ENCODE peak calls at places on chromosomes 4 and X, in eight cellular contexts. U, Z, N, L, D, G, W and H are unnamed samples.

GRCh38 chrX:94053575-94053974 is 379.6 kb downstream of the FAM133A start:
- DNase-seq in U (no peak), Z (no peak), N (no peak), L (no peak), D (no peak), G (no peak), W (no peak), H (no peak)

GRCh38 chr4:15303052-15303641 is 124.7 kb upstream of the C1QTNF7 start:
- DNase-seq in U (peak), Z (no peak), N (no peak), L (no peak), D (peak), G (no peak), W (peak), H (no peak)

GRCh38 chr4:55410431-55410830 is 14.7 kb downstream of the TMEM165 start:
- DNase-seq in U (no peak), Z (no peak), N (no peak), L (no peak), D (no peak), G (no peak), W (no peak), H (no peak)

GRCh38 chrX:50747471-50747900 is 66.5 kb downstream of the SHROOM4 start:
- DNase-seq in U (peak), Z (peak), N (no peak), L (no peak), D (peak), G (no peak), W (peak), H (peak)

GRCh38 chr4:105215609-105216313 is 69.1 kb downstream of the TET2 start:
- DNase-seq in U (peak), Z (no peak), N (no peak), L (no peak), D (no peak), G (no peak), W (peak), H (peak)

GRCh38 chrX:50798782-50799181 is 15.2 kb downstream of the SHROOM4 start:
- DNase-seq in U (no peak), Z (no peak), N (no peak), L (no peak), D (no peak), G (no peak), W (no peak), H (no peak)

GRCh38 chr4:182697094-182697493 is 220.1 kb downstream of the DCTD start:
- DNase-seq in U (no peak), Z (no peak), N (no peak), L (no peak), D (no peak), G (no peak), W (no peak), H (no peak)

GRCh38 chr4:37453361-37454262 is 209.1 kb downstream of the NWD2 start:
- DNase-seq in U (no peak), Z (peak), N (peak), L (peak), D (no peak), G (peak), W (peak), H (peak)

GRCh38 chr4:145609494-145610427 is 9.4 kb upstream of the MMAA start:
- DNase-seq in U (peak), Z (peak), N (peak), L (no peak), D (peak), G (no peak), W (peak), H (peak)

GRCh38 chrX:28491941-28492340 is 95.3 kb upstream of the IL1RAPL1 start:
- DNase-seq in U (no peak), Z (no peak), N (no peak), L (no peak), D (no peak), G (no peak), W (peak), H (no peak)

GRCh38 chr4:89316187-89316586 is 8.6 kb upstream of the GPRIN3 start:
- DNase-seq in U (peak), Z (no peak), N (no peak), L (no peak), D (peak), G (no peak), W (no peak), H (no peak)

GRCh38 chrX:153381684-153382532 is 19.2 kb downstream of the PNMA6E start:
- DNase-seq in U (peak), Z (no peak), N (no peak), L (no peak), D (peak), G (no peak), W (peak), H (no peak)

GRCh38 chr4:16225996-16226815 is at the start of gene TAPT1:
- DNase-seq in U (peak), Z (peak), N (peak), L (peak), D (peak), G (peak), W (peak), H (peak)

GRCh38 chrX:111431007-111431406 is 19.0 kb upstream of the DCX start:
- DNase-seq in U (no peak), Z (no peak), N (no peak), L (no peak), D (no peak), G (no peak), W (no peak), H (no peak)

GRCh38 chr4:157072002-157072401 is 3.9 kb upstream of the GLRB start:
- DNase-seq in U (peak), Z (no peak), N (no peak), L (no peak), D (peak), G (no peak), W (peak), H (no peak)

GRCh38 chr4:153205757-153206156 is 1.5 kb downstream of the TRIM2 start:
- DNase-seq in U (peak), Z (no peak), N (no peak), L (no peak), D (no peak), G (no peak), W (no peak), H (no peak)

GRCh38 chrX:149962010-149962409 is 23.7 kb upstream of the EOLA2 start:
- DNase-seq in U (no peak), Z (no peak), N (no peak), L (no peak), D (no peak), G (no peak), W (no peak), H (no peak)

GRCh38 chr4:102734591-102735385 is 26.0 kb downstream of the MANBA start:
- DNase-seq in U (peak), Z (no peak), N (no peak), L (no peak), D (peak), G (no peak), W (no peak), H (peak)

GRCh38 chrX:72132456-72132855 is 741 bp upstream of the RTL5 start:
- DNase-seq in U (no peak), Z (no peak), N (no peak), L (no peak), D (no peak), G (no peak), W (no peak), H (no peak)

GRCh38 chr4:149972407-149972806 is 105.8 kb upstream of the DCLK2 start:
- DNase-seq in U (peak), Z (no peak), N (no peak), L (no peak), D (peak), G (no peak), W (no peak), H (no peak)

GRCh38 chr4:150664935-150665334 is 83.0 kb downstream of the MAB21L2 start:
- DNase-seq in U (peak), Z (no peak), N (no peak), L (no peak), D (peak), G (no peak), W (peak), H (no peak)

GRCh38 chr4:14269824-14270223 is 642.3 kb upstream of the BOD1L1 start:
- DNase-seq in U (no peak), Z (no peak), N (peak), L (no peak), D (no peak), G (no peak), W (no peak), H (no peak)

GRCh38 chr4:56786955-56787354 is 34.5 kb downstream of the SPINK2 start:
- DNase-seq in U (peak), Z (no peak), N (no peak), L (peak), D (peak), G (no peak), W (peak), H (no peak)

GRCh38 chr4:103067841-103068547 is 8.6 kb downstream of the SLC9B2 start:
- DNase-seq in U (peak), Z (no peak), N (no peak), L (no peak), D (no peak), G (no peak), W (no peak), H (no peak)

GRCh38 chrX:150587585-150588503 is 19.4 kb downstream of the MTM1 start:
- DNase-seq in U (peak), Z (no peak), N (no peak), L (no peak), D (peak), G (no peak), W (peak), H (no peak)

GRCh38 chr4:142353149-142353738 is 492.9 kb downstream of the INPP4B start:
- DNase-seq in U (peak), Z (no peak), N (peak), L (no peak), D (peak), G (no peak), W (peak), H (no peak)

GRCh38 chr4:47510036-47510435 is 25.0 kb downstream of the ATP10D start:
- DNase-seq in U (no peak), Z (no peak), N (no peak), L (no peak), D (no peak), G (no peak), W (no peak), H (no peak)

GRCh38 chr4:6250235-6250983 is 19.2 kb upstream of the WFS1 start:
- DNase-seq in U (peak), Z (peak), N (peak), L (no peak), D (peak), G (no peak), W (peak), H (peak)

GRCh38 chrX:4830880-4831557 is 1117.6 kb upstream of the PRKX start:
- DNase-seq in U (no peak), Z (no peak), N (no peak), L (no peak), D (no peak), G (no peak), W (no peak), H (no peak)

GRCh38 chr4:134216436-134216835 is 14.8 kb upstream of the PABPC4L start:
- DNase-seq in U (no peak), Z (no peak), N (no peak), L (no peak), D (peak), G (no peak), W (peak), H (no peak)

GRCh38 chr4:134215636-134216340 is 14.2 kb upstream of the PABPC4L start:
- DNase-seq in U (no peak), Z (no peak), N (no peak), L (no peak), D (no peak), G (no peak), W (peak), H (no peak)

GRCh38 chr4:134219043-134219442 is 17.5 kb upstream of the PABPC4L start:
- DNase-seq in U (no peak), Z (no peak), N (no peak), L (no peak), D (no peak), G (no peak), W (no peak), H (no peak)
- TF ChIP-seq CTCF in U (no peak), Z (no peak), N (no peak), L (no peak), D (no peak), G (no peak), W (no peak), H (no peak)

DNA sequence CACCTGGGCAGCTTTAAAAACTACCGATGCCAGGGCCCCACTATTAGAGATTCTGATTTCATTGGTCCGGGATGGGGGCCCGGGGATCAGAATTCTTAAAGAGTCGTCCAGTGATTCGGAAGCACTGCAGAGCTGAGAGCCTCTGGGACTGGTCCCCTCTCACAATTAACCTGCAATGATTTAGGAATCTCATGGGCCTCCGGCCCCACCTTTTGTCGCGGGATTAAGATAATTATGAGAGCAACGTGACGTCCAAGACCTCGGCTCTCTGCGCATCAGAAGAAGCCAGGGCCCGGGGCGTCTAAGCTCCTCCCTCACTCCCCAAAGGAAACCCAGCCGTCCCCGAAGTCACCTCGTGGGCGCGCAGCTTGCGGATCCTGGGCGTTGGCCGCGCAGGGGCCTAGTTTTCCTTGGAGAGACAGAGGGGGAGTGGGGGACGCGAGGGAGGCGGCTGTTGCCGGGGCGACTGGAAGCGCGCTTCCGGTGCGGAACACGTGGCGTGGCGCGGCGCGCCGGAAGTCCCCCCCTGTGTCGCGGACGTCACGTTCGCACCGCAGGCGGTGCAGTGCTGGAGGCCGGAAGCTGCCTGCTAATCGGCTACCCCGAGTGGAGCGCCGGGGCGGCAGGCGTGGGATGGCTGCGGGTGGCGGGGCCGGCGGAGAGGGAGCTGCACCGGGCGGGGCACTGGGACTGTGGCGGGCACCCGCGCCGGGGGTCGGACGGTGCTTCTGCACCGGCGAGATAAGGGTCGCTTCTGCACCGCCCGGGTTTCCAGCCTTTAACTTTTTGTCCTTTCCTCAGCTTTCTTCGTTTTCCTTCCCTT is at the start of gene GEMIN8:
- DNase-seq in U (peak), Z (peak), N (peak), L (peak), D (peak), G (peak), W (peak), H (peak)
- TF ChIP-seq CTCF in U (no peak), Z (no peak), N (no peak), L (no peak), D (no peak), G (no peak), W (no peak), H (peak)

GRCh38 chr4:139410312-139410711 is 43.6 kb upstream of the RAB33B start:
- DNase-seq in U (no peak), Z (no peak), N (no peak), L (no peak), D (no peak), G (no peak), W (no peak), H (no peak)

GRCh38 chr4:139419388-139419914 is 34.5 kb upstream of the RAB33B start:
- DNase-seq in U (peak), Z (no peak), N (peak), L (no peak), D (peak), G (no peak), W (peak), H (no peak)

GRCh38 chr4:139420652-139421051 is 33.3 kb upstream of the RAB33B start:
- DNase-seq in U (no peak), Z (no peak), N (no peak), L (no peak), D (no peak), G (no peak), W (no peak), H (no peak)

GRCh38 chr4:139416073-139416673 is 37.7 kb upstream of the RAB33B start:
- DNase-seq in U (peak), Z (peak), N (peak), L (no peak), D (peak), G (no peak), W (peak), H (peak)
- TF ChIP-seq CTCF in U (peak), Z (peak), N (peak), L (peak), D (peak), G (peak), W (peak), H (peak)

GRCh38 chr4:65943076-65943475 is 272.8 kb upstream of the EPHA5 start:
- DNase-seq in U (peak), Z (no peak), N (no peak), L (no peak), D (peak), G (no peak), W (peak), H (no peak)
- TF ChIP-seq CTCF in U (no peak), Z (no peak), N (no peak), L (no peak), D (no peak), G (no peak), W (peak), H (no peak)

DNA sequence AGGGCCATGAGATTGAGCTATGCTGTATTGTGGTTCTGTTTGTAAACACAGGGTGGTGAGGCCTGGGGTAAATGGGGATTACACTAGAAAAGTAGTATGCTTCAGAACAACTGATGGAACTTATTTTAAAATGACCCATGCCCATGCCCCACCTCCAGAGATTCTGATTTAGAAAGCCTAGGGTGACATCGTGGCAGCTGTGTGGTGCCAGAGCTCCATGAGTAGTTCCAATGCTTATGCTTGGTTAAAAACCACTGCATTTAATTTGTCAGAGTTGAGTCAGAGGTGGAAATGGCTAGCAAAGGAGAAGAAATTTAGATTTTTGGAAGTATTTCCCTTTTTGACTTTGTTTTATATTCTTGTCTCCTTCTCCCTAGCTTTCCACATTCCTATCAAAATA is 63.4 kb upstream of the PDE5A start:
- DNase-seq in U (peak), Z (no peak), N (no peak), L (no peak), D (peak), G (no peak), W (no peak), H (no peak)
- TF ChIP-seq CTCF in U (peak), Z (no peak), N (no peak), L (no peak), D (peak), G (no peak), W (no peak), H (no peak)

GRCh38 chr4:99362768-99363167 is 10.2 kb upstream of the ADH1C start:
- DNase-seq in U (no peak), Z (no peak), N (no peak), L (no peak), D (no peak), G (no peak), W (no peak), H (no peak)

GRCh38 chr4:99361268-99361922 is 8.8 kb upstream of the ADH1C start:
- DNase-seq in U (no peak), Z (no peak), N (no peak), L (no peak), D (peak), G (no peak), W (no peak), H (no peak)

DNA sequence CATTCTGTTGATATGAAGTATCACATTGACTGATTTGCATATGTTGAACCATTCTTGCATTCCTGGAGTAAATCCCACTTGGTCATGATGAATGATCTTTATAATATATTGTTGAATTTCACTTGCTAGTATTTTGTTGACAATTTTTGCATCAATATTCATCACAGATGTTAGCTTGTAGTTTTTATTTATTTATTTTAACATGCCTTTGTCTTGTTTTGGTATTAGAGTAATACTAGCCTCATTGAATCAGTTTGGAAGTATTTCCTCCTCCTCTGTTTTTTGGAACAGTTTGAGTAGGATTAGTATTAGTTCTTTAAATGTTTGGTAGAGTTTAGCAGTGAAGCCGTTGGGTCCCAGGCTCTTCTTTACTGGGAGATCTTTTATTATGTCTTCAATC is 13.9 kb upstream of the ADH1C start:
- DNase-seq in U (no peak), Z (no peak), N (no peak), L (no peak), D (peak), G (no peak), W (no peak), H (no peak)
- TF ChIP-seq CTCF in U (no peak), Z (no peak), N (no peak), L (no peak), D (no peak), G (no peak), W (no peak), H (no peak)

GRCh38 chr4:178356725-178357124 is 914.5 kb upstream of the AGA start:
- DNase-seq in U (no peak), Z (no peak), N (no peak), L (no peak), D (no peak), G (no peak), W (no peak), H (no peak)
- TF ChIP-seq CTCF in U (no peak), Z (no peak), N (no peak), L (no peak), D (no peak), G (no peak), W (no peak), H (no peak)

GRCh38 chr4:20313237-20314030 is 61.7 kb downstream of the SLIT2 start:
- DNase-seq in U (no peak), Z (peak), N (peak), L (no peak), D (no peak), G (no peak), W (peak), H (no peak)
- TF ChIP-seq CTCF in U (no peak), Z (peak), N (peak), L (no peak), D (no peak), G (no peak), W (no peak), H (no peak)

DNA sequence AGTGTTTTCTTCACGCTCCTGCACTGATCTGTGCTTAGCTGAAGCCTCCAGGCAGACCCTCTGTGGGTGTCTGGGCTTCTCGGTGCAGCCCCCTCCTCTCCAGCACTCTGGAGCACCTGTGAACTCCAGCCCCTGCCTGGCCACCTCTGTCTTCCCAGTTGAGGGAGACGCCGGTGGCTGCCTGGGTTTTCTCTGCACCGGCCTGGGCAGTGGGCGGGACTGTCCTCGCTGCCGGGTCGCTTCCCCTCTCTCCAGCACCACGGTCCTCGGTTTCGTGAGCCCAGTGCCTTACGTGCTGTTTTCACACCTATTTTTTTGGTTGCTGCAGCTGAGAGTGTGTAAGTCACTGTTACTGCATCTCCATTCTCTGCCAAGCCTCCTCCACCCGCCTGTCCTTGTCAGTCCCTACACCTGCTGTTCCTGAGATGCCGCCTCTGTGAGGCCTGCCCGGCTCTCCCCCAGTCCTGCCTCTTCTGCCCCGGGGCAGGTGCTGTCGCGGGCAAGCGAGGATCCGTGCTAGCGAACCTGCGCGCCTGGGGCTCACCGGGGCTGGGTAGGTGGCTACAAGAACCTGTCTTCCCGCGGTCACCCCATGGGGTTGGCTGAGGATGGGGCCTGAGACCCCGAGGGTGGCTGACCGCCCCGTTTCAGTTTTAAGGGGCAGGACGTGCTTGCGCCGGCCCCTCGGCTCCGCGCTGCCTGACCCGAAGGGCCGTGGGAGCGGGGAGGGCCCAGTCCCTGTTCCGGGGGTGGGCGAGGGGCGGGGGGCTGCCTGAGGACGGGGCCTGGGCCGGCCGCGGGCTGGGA is 2.4 kb upstream of the FGFRL1 start:
- DNase-seq in U (no peak), Z (no peak), N (no peak), L (peak), D (no peak), G (peak), W (no peak), H (no peak)
- TF ChIP-seq CTCF in U (no peak), Z (no peak), N (no peak), L (no peak), D (no peak), G (no peak), W (no peak), H (no peak)